ENCODE peak calls at places on chromosomes 5 and 9, in five cellular contexts. A, I, Z, S and Y are unnamed samples.

GRCh38 chr5:37966291-37966690 is 126.5 kb upstream of the GDNF start:
- DNase-seq in I (no peak), S (no peak), Z (no peak), A (no peak), Y (no peak)

GRCh38 chr5:173498286-173498685 is 118.2 kb downstream of the BOD1 start:
- DNase-seq in Z (peak; percentile 79), I (no peak), A (no peak), S (peak; percentile 92), Y (no peak)

GRCh38 chr5:39599721-39600431 is 175.1 kb upstream of the DAB2 start:
- DNase-seq in Z (no peak), S (peak; percentile 25), A (no peak), I (no peak), Y (no peak)

GRCh38 chr5:160089549-160089948 is 29.7 kb downstream of the PWWP2A start:
- DNase-seq in A (no peak), Z (no peak), I (no peak), S (no peak), Y (no peak)

GRCh38 chr9:92637886-92638620 is 31.9 kb downstream of the IPPK start:
- DNase-seq in S (no peak), Z (peak; percentile 41), A (peak; percentile 51), I (no peak), Y (no peak)

GRCh38 chr5:31047621-31048020 is 145.9 kb upstream of the CDH6 start:
- DNase-seq in I (no peak), S (no peak), Z (no peak), A (no peak), Y (no peak)

GRCh38 chr9:20292002-20292401 is 330.3 kb downstream of the MLLT3 start:
- DNase-seq in S (peak; percentile 71), I (no peak), A (no peak), Z (no peak), Y (no peak)

GRCh38 chr5:134116789-134117761 is 2.6 kb downstream of the TCF7 start:
- DNase-seq in I (no peak), S (no peak), A (no peak), Z (no peak), Y (no peak)

GRCh38 chr9:99752710-99753109 is 69.0 kb upstream of the NR4A3 start:
- DNase-seq in I (no peak), A (no peak), S (peak; percentile 74), Z (no peak), Y (no peak)

GRCh38 chr9:108212179-108212578 is 643.6 kb downstream of the ACTL7B start:
- DNase-seq in S (no peak), A (no peak), Z (no peak), I (no peak), Y (no peak)

GRCh38 chr9:86135374-86135773 is 36.0 kb upstream of the GOLM1 start:
- DNase-seq in Z (no peak), I (no peak), A (no peak), S (no peak), Y (no peak)

GRCh38 chr9:33249087-33249657 is 9.2 kb downstream of the SPINK4 start:
- DNase-seq in Z (no peak), I (no peak), A (peak; percentile 13), S (no peak), Y (no peak)

DNA sequence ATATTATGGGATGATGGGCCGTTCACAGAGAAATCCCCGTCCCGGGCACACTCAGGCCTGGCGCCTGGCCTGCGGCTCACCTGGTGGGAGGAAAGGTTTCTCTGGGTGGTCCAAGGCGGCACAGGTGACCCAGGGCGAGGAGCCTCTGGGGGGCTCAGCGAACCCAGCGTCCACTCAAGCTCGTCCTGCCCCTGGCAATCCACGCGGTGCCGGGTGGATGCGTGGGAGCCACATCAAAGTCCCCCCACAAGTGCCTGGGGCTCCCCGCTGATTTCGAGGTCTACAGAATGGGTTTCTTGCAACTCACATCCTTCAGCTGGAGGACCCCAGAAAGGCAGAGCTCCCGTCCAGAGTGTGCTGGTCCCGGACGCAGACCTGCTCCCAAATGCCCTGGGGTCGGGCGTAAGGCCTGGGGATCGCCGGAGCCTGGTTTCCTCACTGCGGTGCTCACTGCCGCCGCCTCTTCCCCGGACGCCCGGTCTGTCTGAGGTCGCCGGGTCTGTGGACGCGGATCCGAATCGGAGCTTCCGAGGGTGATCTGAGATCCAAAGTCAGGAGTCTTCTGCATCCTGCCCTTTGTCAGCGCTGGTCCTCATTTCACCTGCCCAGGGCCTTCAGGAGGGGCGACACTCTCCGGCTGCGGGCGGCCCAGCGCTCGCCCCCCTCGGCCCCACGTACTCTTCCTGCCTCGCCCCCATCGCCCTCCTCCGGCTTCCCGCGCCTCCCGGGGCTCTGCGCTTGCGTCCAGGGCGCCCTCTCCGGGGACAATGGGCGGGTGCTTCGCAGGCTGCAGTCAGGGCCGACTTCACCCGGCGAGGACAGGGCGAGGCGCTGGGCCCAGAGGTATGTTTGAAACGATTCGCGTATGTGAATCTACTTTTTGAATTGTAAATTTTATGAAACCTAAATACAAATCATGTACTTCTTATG is 20.0 kb upstream of the RUFY1 start:
- DNase-seq in Z (no peak), A (peak; percentile 73), S (peak; percentile 27), I (no peak), Y (peak; percentile 51)
- TF ChIP-seq CTCF in Z (no peak), A (no peak), S (no peak), I (peak; percentile 28), Y (no peak)

DNA sequence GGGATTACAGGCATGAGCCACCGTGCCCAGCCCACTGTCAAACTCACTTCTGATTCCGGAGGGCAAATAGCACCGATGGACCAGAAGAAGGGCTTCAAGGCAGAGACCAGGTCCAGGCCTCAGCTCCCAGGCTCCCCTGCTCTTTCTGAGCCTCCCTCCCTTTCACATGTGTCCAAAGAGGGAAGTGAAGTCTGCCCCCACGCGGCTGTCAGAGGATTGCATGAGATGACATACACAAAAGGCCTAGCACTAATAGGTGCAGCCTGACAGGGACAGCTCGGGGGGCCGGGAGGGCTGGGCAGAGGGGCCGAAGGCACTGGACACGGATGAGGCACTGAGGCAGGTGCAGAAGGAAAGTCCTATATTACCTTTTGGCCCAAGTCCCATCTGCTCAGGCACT is 16.1 kb downstream of the FBP1 start:
- DNase-seq in A (no peak), Z (no peak), I (no peak), S (peak; percentile 11), Y (peak; percentile 55)
- TF ChIP-seq CTCF in A (no peak), Z (no peak), I (peak; percentile 7), S (no peak), Y (peak; percentile 56)

GRCh38 chr9:75027187-75028107 is 646 bp downstream of the CARNMT1 start:
- DNase-seq in I (no peak), Z (peak; percentile 76), A (peak; percentile 80), S (peak; percentile 44), Y (peak; percentile 3)
- TF ChIP-seq CTCF in I (no peak), Z (no peak), A (no peak), S (no peak), Y (no peak)

DNA sequence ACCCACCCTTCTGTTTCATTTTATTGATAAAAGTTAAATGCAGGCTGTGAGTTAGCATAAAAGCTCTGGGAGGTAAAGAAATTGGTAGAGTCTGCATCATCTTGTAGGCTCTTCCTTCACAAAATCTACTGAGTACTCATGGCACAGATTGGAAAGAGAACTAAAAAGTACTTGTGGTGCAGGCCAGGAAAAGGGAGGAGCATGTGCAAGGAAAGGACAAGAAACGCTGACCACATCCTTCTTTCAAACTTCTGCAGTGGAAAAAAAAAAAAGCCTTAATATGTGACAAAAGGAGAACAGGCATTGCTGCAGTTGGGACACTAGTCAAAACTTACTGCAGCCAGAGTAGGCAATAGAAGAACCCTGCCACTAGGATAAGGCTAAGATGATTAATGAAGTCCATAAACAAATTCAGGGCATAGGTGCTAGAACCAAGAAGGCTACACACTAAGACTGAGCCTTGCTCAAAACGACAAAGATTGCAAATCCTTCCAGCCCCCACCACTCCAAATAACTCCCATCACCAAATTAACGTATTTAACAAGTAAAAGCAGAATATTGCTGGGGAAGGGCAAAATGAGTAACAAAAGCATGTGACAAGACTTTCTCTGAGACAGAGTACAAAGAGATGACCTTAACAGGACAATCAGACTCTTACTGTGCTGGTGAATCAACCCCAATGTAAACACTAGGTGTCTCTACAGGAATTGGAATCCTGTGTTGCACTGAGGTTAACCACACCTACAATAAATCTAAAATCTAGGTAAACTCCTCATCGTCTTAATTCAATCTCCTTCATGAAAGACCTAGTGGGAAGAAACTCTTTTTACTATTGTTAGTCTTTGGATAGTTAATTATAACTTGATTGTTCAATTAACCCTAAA is 1024.8 kb downstream of the TLE1 start:
- DNase-seq in Z (no peak), S (peak; percentile 35), I (no peak), A (no peak), Y (no peak)
- TF ChIP-seq CTCF in Z (no peak), S (no peak), I (no peak), A (no peak), Y (no peak)